ENCODE peak calls at places on chromosomes 5 and 9, in five cellular contexts. V, T, F, J and R are unnamed samples.

GRCh38 chr9:93178851-93179786 is 4.8 kb upstream of the WNK2 start:
- DNase-seq in T (no peak), V (no peak), J (no peak), F (no peak), R (no peak)

GRCh38 chr9:8961186-8961666 is 1161.6 kb upstream of the DMAC1 start:
- DNase-seq in F (peak; percentile 33), J (peak; percentile 33), V (peak; percentile 92), T (no peak), R (no peak)

GRCh38 chr9:98943682-98944129 is at the start of gene COL15A1:
- DNase-seq in F (no peak), T (no peak), V (no peak), J (peak; percentile 29), R (no peak)

GRCh38 chr9:110105107-110105506 is 102.9 kb downstream of the C9orf152 start:
- DNase-seq in F (no peak), V (peak; percentile 57), T (no peak), J (peak; percentile 79), R (peak; percentile 65)

GRCh38 chr9:17802249-17802857 is 223.5 kb downstream of the SH3GL2 start:
- DNase-seq in V (peak; percentile 30), J (peak; percentile 42), F (no peak), T (no peak), R (peak; percentile 16)

GRCh38 chr5:179125789-179126505 is 65.8 kb downstream of the ZNF354C start:
- DNase-seq in V (no peak), F (no peak), T (no peak), J (no peak), R (no peak)

GRCh38 chr5:130715541-130715940 is 449.5 kb downstream of the HINT1 start:
- DNase-seq in T (no peak), J (peak; percentile 9), F (no peak), V (peak; percentile 63), R (no peak)

GRCh38 chr5:40001796-40002195 is 577.0 kb upstream of the DAB2 start:
- DNase-seq in F (no peak), T (no peak), J (no peak), V (no peak), R (no peak)

GRCh38 chr9:82586918-82587356 is 476.0 kb downstream of the RASEF start:
- DNase-seq in F (no peak), J (no peak), T (no peak), V (no peak), R (no peak)

GRCh38 chr9:127444921-127445850 is 6.0 kb downstream of the RPL12 start:
- DNase-seq in F (no peak), V (peak; percentile 76), J (peak; percentile 42), T (no peak), R (peak; percentile 13)

GRCh38 chr5:171667341-171668096 is 118.1 kb upstream of the SMIM23 start:
- DNase-seq in V (peak; percentile 82), F (peak; percentile 21), T (no peak), J (peak; percentile 65), R (no peak)
- TF ChIP-seq CTCF in V (peak; percentile 24), F (no peak), T (no peak), J (peak; percentile 22), R (no peak)

GRCh38 chr5:90792725-90793124 is 234.1 kb downstream of the ADGRV1 start:
- DNase-seq in J (no peak), T (no peak), F (no peak), V (peak; percentile 26), R (no peak)

DNA sequence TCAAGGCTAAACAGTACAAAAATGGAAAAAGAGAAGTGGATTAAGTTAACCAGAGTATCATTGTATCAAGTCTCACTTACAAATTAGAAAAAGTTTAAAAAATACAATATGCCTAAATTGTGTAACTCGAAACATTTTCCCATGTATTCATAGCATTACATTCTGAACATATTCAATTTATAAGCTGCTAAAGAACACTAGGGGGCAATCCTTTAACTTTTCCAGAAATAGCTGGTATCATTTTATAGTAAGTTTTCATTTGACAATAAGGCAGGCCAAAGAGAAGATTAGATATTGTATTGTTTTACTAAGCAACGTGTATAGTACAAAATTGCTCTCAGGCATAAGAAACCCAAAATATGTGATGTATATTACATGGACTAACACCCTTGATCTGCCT is 234.6 kb downstream of the ADGRV1 start:
- DNase-seq in V (no peak), F (no peak), T (no peak), J (peak; percentile 12), R (no peak)
- TF ChIP-seq CTCF in V (peak; percentile 18), F (no peak), T (no peak), J (peak; percentile 22), R (peak; percentile 43)

GRCh38 chr5:134370871-134371833 is at the start of gene UBE2B:
- DNase-seq in F (peak; percentile 99), J (peak; percentile 100), T (peak; percentile 97), V (peak; percentile 100), R (peak; percentile 99)
- TF ChIP-seq CTCF in F (peak; percentile 62), J (no peak), T (no peak), V (no peak), R (no peak)

GRCh38 chr5:154081246-154081645 is 42.5 kb downstream of the MFAP3 start:
- DNase-seq in F (no peak), J (no peak), T (no peak), V (no peak), R (no peak)
- TF ChIP-seq CTCF in F (no peak), J (no peak), T (no peak), V (no peak), R (no peak)